ENCODE peak calls at places on chromosomes 13 and 19, in seven cellular contexts. L is CD8-positive, alpha-beta T cell; T is endothelial cell; G is Caco-2; R is thyroid gland; I is fibroblast of mammary gland; H is epithelial cell of proximal tubule. J is an unnamed sample.

GRCh38 chr13:94330552-94331071 is 148.9 kb downstream of the DCT start:
- DNase-seq in T (no peak), I (no peak), G (no peak), R (no peak), L (no peak), H (no peak), J (no peak)

GRCh38 chr19:17944301-17944700 is 11.5 kb downstream of the CCDC124 start:
- DNase-seq in R (no peak), L (no peak), H (no peak), G (no peak), I (peak; percentile 89), T (no peak), J (no peak)

GRCh38 chr19:41327499-41328156 is 17.7 kb downstream of the CCDC97 start:
- DNase-seq in L (peak; percentile 77), I (peak; percentile 42), T (peak; percentile 58), G (no peak), H (no peak), R (peak; percentile 79), J (peak; percentile 87)

GRCh38 chr13:112117258-112117954 is 50.5 kb downstream of the SOX1 start:
- DNase-seq in H (no peak), G (no peak), L (no peak), I (no peak), T (no peak), R (no peak), J (no peak)

GRCh38 chr13:106710267-106710666 is 142.3 kb upstream of the ARGLU1 start:
- DNase-seq in I (peak; percentile 6), R (no peak), L (no peak), G (no peak), H (no peak), T (no peak), J (no peak)

GRCh38 chr13:29933401-29933800 is 83.0 kb upstream of the UBL3 start:
- DNase-seq in L (no peak), G (no peak), T (no peak), H (no peak), R (no peak), I (no peak), J (no peak)

GRCh38 chr19:19342086-19343015 is 21.7 kb downstream of the MAU2 start:
- DNase-seq in T (peak; percentile 91), L (no peak), R (peak; percentile 64), G (peak; percentile 85), H (no peak), I (peak; percentile 63), J (peak; percentile 44)

GRCh38 chr19:39165857-39166256 is 30.9 kb upstream of the NCCRP1 start:
- DNase-seq in R (no peak), G (no peak), T (no peak), L (no peak), I (no peak), H (no peak), J (no peak)

GRCh38 chr13:26423634-26424033 is 133.8 kb upstream of the WASF3 start:
- DNase-seq in L (no peak), I (no peak), T (no peak), R (no peak), H (no peak), G (no peak), J (no peak)

GRCh38 chr19:14015454-14016035 is 9.4 kb upstream of the RFX1 start:
- DNase-seq in T (no peak), I (no peak), L (no peak), R (no peak), G (no peak), H (peak; percentile 45), J (no peak)

GRCh38 chr13:28854657-28855056 is 34.5 kb downstream of the MTUS2 start:
- DNase-seq in H (no peak), I (no peak), T (no peak), L (no peak), R (no peak), G (no peak), J (no peak)

GRCh38 chr19:13864513-13865242 is 12.3 kb upstream of the NANOS3 start:
- DNase-seq in I (no peak), L (no peak), H (no peak), T (no peak), G (no peak), R (no peak), J (no peak)

GRCh38 chr13:72637561-72637960 is 89.9 kb downstream of the MZT1 start:
- DNase-seq in I (no peak), G (no peak), R (no peak), H (no peak), L (no peak), T (no peak), J (no peak)

GRCh38 chr19:994516-994915 is 5.7 kb upstream of the GRIN3B start:
- DNase-seq in R (no peak), G (no peak), T (no peak), H (no peak), L (no peak), I (no peak), J (no peak)

GRCh38 chr19:12667903-12668302 is 1.3 kb downstream of the WDR83 start:
- DNase-seq in G (no peak), R (no peak), T (no peak), L (no peak), I (no peak), H (no peak), J (no peak)

GRCh38 chr13:112510002-112510780 is 77.8 kb downstream of the TUBGCP3 start:
- DNase-seq in H (peak; percentile 32), I (peak; percentile 70), G (peak; percentile 69), L (no peak), R (peak; percentile 48), T (peak; percentile 53), J (no peak)

GRCh38 chr13:72782717-72783116 is 784 bp downstream of the PIBF1 start:
- DNase-seq in H (no peak), G (no peak), R (no peak), T (no peak), I (peak; percentile 35), L (no peak), J (no peak)

GRCh38 chr19:54464624-54465266 is 1.2 kb upstream of the LENG9 start:
- DNase-seq in L (no peak), H (no peak), G (peak; percentile 96), R (peak; percentile 89), T (peak; percentile 76), I (peak; percentile 62), J (peak; percentile 95)

GRCh38 chr19:4140237-4140711 is 13.2 kb upstream of the CREB3L3 start:
- DNase-seq in R (peak; percentile 9), I (peak; percentile 74), H (no peak), T (peak; percentile 25), L (no peak), G (peak; percentile 60), J (peak; percentile 17)

GRCh38 chr19:47531640-47532387 is 17.0 kb upstream of the NAPA start:
- DNase-seq in L (no peak), H (no peak), T (no peak), G (no peak), R (no peak), I (no peak), J (no peak)

GRCh38 chr19:14005381-14006084 is 587 bp downstream of the RFX1 start:
- DNase-seq in L (peak; percentile 91), R (peak; percentile 89), I (peak; percentile 75), T (peak; percentile 96), H (no peak), G (peak; percentile 92), J (peak; percentile 87)

DNA sequence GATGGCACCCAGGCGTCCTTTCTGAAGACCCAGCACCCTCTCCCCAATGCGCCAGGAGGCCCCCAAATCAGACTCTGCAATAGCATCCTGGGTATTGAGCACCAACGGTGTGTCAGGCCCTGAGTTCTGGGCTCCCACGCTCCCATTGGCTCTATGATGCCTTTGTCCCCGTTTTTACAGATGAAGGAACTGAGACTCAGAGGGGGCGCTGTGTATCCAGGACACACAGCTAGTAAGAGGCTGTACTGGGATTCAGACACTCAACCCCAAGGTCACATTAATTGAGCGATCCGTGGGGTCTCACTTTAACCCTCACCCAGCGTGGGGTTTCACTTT is 42.5 kb downstream of the CYP4F22 start:
- DNase-seq in G (no peak), L (no peak), H (no peak), I (no peak), T (no peak), R (no peak), J (peak; percentile 14)
- TF ChIP-seq CTCF in G (no peak), L (no peak), H (peak; percentile 8), I (no peak), T (no peak), R (no peak), J (no peak)

DNA sequence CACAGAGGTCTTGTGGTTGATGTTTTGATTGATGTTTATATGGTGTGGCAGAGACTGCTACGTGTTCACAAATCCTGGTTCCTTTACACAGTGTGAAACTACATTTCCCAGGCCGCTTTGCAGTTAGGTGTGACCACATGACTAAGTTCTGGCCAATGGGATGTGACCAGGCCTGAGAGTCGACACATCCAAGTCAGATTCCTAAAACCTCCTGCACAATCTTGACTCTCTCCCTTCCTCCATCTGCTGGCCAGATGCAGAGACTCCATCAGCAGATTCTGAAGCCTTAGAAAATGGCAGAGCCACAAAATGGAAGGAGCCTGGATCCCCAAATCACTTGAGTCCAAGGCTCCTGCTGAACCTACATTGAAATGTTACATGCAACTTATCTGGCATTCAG is 12.6 kb downstream of the CD37 start:
- DNase-seq in R (no peak), T (no peak), L (no peak), I (peak; percentile 86), H (no peak), G (peak; percentile 74), J (peak; percentile 39)
- TF ChIP-seq CTCF in R (no peak), T (no peak), L (no peak), I (peak; percentile 31), H (peak; percentile 11), G (peak; percentile 14), J (no peak)

GRCh38 chr13:32445461-32445860 is 17.5 kb upstream of the N4BP2L1 start:
- DNase-seq in T (no peak), G (no peak), H (no peak), R (no peak), L (no peak), I (no peak), J (no peak)

GRCh38 chr13:32448224-32448623 is 20.3 kb upstream of the N4BP2L1 start:
- DNase-seq in H (peak; percentile 46), T (no peak), G (no peak), I (no peak), L (no peak), R (no peak), J (no peak)

GRCh38 chr13:32446778-32447465 is 19.0 kb upstream of the N4BP2L1 start:
- DNase-seq in I (no peak), T (no peak), G (no peak), R (no peak), H (no peak), L (no peak), J (no peak)

GRCh38 chr13:32446220-32446619 is 18.3 kb upstream of the N4BP2L1 start:
- DNase-seq in T (no peak), I (no peak), R (no peak), L (no peak), G (peak; percentile 61), H (no peak), J (no peak)

GRCh38 chr13:32443111-32443510 is 15.2 kb upstream of the N4BP2L1 start:
- DNase-seq in G (peak; percentile 63), H (no peak), R (no peak), L (no peak), I (peak; percentile 41), T (peak; percentile 27), J (peak; percentile 17)
- TF ChIP-seq CTCF in G (peak; percentile 39), H (peak; percentile 51), R (peak; percentile 25), L (peak; percentile 65), I (peak; percentile 35), T (peak; percentile 48), J (no peak)

DNA sequence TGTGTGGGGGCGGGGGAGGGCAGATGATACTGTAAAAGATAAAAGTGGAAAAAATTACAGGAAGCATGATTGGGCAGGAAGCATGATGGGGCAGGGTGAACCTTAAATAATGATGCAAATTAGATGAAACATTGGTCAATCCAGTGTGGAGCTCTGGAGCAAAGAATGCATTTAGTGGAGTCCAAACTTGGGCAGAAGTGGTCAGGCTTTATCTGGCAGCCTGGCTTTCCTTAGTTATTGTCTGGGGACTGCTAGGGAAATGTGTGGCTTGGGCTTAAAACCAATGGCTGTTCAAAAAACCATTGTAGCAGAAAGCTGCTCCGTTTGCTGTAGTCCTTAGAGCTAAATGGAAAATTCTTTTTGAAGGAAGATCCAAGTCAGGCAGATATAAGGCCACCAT is 1077.3 kb upstream of the MIR17HG start:
- DNase-seq in G (no peak), R (no peak), T (no peak), L (no peak), H (no peak), I (no peak), J (no peak)
- TF ChIP-seq CTCF in G (no peak), R (no peak), T (no peak), L (no peak), H (no peak), I (no peak), J (no peak)